ENCODE peak calls at places on chromosomes 3 and 15, in nine cellular contexts. One of them, this sample, is unnamed.
A peak's percentile ranks its signal among the peaks of the same experiment; 100 is the strongest.

GRCh38 chr3:49461443-49462171 is 8.5 kb upstream of the DAG1 start:
- DNase-seq in lower lobe of right lung: no peak
- DNase-seq in right atrium auricular region: no peak
- DNase-seq in choroid plexus epithelial cell: peak; percentile 63
- DNase-seq in heart left ventricle: no peak
- DNase-seq in ascending aorta: no peak
- DNase-seq in progenitor cell of endocrine pancreas: no peak
- DNase-seq in GM13976: peak; percentile 41
- DNase-seq in fibroblast of pulmonary artery: peak; percentile 51
- DNase-seq in this sample: no peak

GRCh38 chr3:134376385-134376765 is 2.1 kb upstream of the AMOTL2 start:
- DNase-seq in lower lobe of right lung: peak; percentile 43
- DNase-seq in right atrium auricular region: peak; percentile 50
- DNase-seq in choroid plexus epithelial cell: no peak
- DNase-seq in heart left ventricle: no peak
- DNase-seq in ascending aorta: peak; percentile 50
- DNase-seq in progenitor cell of endocrine pancreas: no peak
- DNase-seq in GM13976: no peak
- DNase-seq in fibroblast of pulmonary artery: no peak
- DNase-seq in this sample: no peak

GRCh38 chr3:150775001-150775599 is 12.1 kb upstream of the SIAH2 start:
- DNase-seq in lower lobe of right lung: no peak
- DNase-seq in right atrium auricular region: no peak
- DNase-seq in choroid plexus epithelial cell: peak; percentile 68
- DNase-seq in heart left ventricle: no peak
- DNase-seq in ascending aorta: no peak
- DNase-seq in progenitor cell of endocrine pancreas: no peak
- DNase-seq in GM13976: no peak
- DNase-seq in fibroblast of pulmonary artery: peak; percentile 32
- DNase-seq in this sample: no peak

GRCh38 chr3:95319921-95320494 is 1257.1 kb downstream of the NSUN3 start:
- DNase-seq in lower lobe of right lung: no peak
- DNase-seq in right atrium auricular region: no peak
- DNase-seq in choroid plexus epithelial cell: peak; percentile 6
- DNase-seq in heart left ventricle: no peak
- DNase-seq in ascending aorta: no peak
- DNase-seq in progenitor cell of endocrine pancreas: no peak
- DNase-seq in GM13976: no peak
- DNase-seq in fibroblast of pulmonary artery: peak; percentile 7
- DNase-seq in this sample: no peak

GRCh38 chr15:79089890-79090486 is 592 bp downstream of the RASGRF1 start:
- DNase-seq in lower lobe of right lung: no peak
- DNase-seq in right atrium auricular region: peak; percentile 21
- DNase-seq in choroid plexus epithelial cell: no peak
- DNase-seq in heart left ventricle: no peak
- DNase-seq in ascending aorta: peak; percentile 52
- DNase-seq in progenitor cell of endocrine pancreas: no peak
- DNase-seq in GM13976: no peak
- DNase-seq in fibroblast of pulmonary artery: no peak
- DNase-seq in this sample: no peak

GRCh38 chr3:63872135-63872924 is 8.7 kb downstream of the ATXN7 start:
- DNase-seq in lower lobe of right lung: no peak
- DNase-seq in right atrium auricular region: no peak
- DNase-seq in choroid plexus epithelial cell: peak; percentile 83
- DNase-seq in heart left ventricle: no peak
- DNase-seq in ascending aorta: no peak
- DNase-seq in progenitor cell of endocrine pancreas: no peak
- DNase-seq in GM13976: no peak
- DNase-seq in fibroblast of pulmonary artery: peak; percentile 72
- DNase-seq in this sample: no peak

GRCh38 chr15:58546635-58547627 is 115.1 kb downstream of the LIPC start:
- DNase-seq in lower lobe of right lung: no peak
- DNase-seq in right atrium auricular region: peak; percentile 77
- DNase-seq in choroid plexus epithelial cell: peak; percentile 79
- DNase-seq in heart left ventricle: peak; percentile 68
- DNase-seq in ascending aorta: peak; percentile 88
- DNase-seq in progenitor cell of endocrine pancreas: no peak
- DNase-seq in GM13976: no peak
- DNase-seq in fibroblast of pulmonary artery: peak; percentile 91
- DNase-seq in this sample: no peak

GRCh38 chr3:138567403-138567802 is 26.7 kb downstream of the CEP70 start:
- DNase-seq in lower lobe of right lung: no peak
- DNase-seq in right atrium auricular region: no peak
- DNase-seq in choroid plexus epithelial cell: no peak
- DNase-seq in heart left ventricle: no peak
- DNase-seq in ascending aorta: no peak
- DNase-seq in progenitor cell of endocrine pancreas: no peak
- DNase-seq in GM13976: no peak
- DNase-seq in fibroblast of pulmonary artery: no peak
- DNase-seq in this sample: no peak

DNA sequence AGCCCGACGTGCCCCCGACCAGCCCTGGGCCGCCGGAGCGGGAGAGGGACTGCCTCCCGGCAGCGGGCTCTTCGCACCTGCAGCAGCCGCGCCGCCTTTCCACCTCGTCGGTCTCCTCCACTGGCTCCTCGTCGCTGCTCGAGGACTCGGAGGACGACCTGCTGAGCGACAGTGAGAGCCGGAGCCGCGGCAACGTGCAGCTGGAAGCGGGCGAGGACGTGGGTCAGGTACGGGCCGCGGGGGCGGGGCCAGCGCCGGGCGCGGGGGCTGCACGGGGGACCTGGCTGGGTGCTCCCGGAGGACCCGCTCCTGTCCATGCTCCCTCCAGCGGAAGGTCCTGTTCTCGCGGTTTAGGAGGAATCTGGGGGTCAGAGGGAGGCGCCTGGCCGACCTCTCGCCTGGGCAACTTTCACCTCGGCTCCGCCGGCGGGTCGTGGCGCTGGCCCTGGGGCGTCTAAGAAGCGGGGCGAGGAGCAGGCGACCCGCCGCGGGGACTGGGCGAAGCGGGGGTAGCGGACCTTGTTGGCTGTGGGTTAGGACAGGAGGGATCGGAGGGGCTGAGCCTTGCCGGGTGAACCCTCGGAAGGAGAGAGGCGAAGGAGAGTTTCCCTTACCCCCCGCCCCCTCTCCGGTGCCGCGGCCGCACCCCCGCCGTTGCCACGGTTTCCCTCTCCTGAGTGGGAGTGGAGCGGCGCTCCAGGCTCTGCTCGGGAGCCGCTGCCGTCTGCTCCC is 682 bp downstream of the ITPKA start:
- DNase-seq in lower lobe of right lung: peak; percentile 55
- DNase-seq in right atrium auricular region: no peak
- DNase-seq in choroid plexus epithelial cell: no peak
- DNase-seq in heart left ventricle: no peak
- DNase-seq in ascending aorta: no peak
- DNase-seq in progenitor cell of endocrine pancreas: peak; percentile 52
- DNase-seq in GM13976: peak; percentile 68
- DNase-seq in fibroblast of pulmonary artery: no peak
- DNase-seq in this sample: no peak
- TF ChIP-seq CTCF in lower lobe of right lung: no peak
- TF ChIP-seq CTCF in right atrium auricular region: no peak
- TF ChIP-seq CTCF in choroid plexus epithelial cell: no peak
- TF ChIP-seq CTCF in heart left ventricle: no peak
- TF ChIP-seq CTCF in ascending aorta: no peak
- TF ChIP-seq CTCF in progenitor cell of endocrine pancreas: peak; percentile 25
- TF ChIP-seq CTCF in GM13976: no peak
- TF ChIP-seq CTCF in fibroblast of pulmonary artery: no peak
- TF ChIP-seq CTCF in this sample: no peak

GRCh38 chr3:40930131-40930538 is 269.2 kb upstream of the CTNNB1 start:
- DNase-seq in lower lobe of right lung: peak; percentile 81
- DNase-seq in right atrium auricular region: no peak
- DNase-seq in choroid plexus epithelial cell: peak; percentile 43
- DNase-seq in heart left ventricle: no peak
- DNase-seq in ascending aorta: no peak
- DNase-seq in progenitor cell of endocrine pancreas: no peak
- DNase-seq in GM13976: no peak
- DNase-seq in fibroblast of pulmonary artery: peak; percentile 2
- DNase-seq in this sample: no peak
- TF ChIP-seq CTCF in lower lobe of right lung: peak; percentile 16
- TF ChIP-seq CTCF in right atrium auricular region: no peak
- TF ChIP-seq CTCF in choroid plexus epithelial cell: peak; percentile 46
- TF ChIP-seq CTCF in heart left ventricle: no peak
- TF ChIP-seq CTCF in ascending aorta: no peak
- TF ChIP-seq CTCF in progenitor cell of endocrine pancreas: no peak
- TF ChIP-seq CTCF in GM13976: no peak
- TF ChIP-seq CTCF in fibroblast of pulmonary artery: peak; percentile 2
- TF ChIP-seq CTCF in this sample: no peak

GRCh38 chr15:40754883-40755815 is at the start of gene RMDN3:
- DNase-seq in lower lobe of right lung: peak; percentile 96
- DNase-seq in right atrium auricular region: peak; percentile 91
- DNase-seq in choroid plexus epithelial cell: peak; percentile 90
- DNase-seq in heart left ventricle: peak; percentile 93
- DNase-seq in ascending aorta: peak; percentile 95
- DNase-seq in progenitor cell of endocrine pancreas: peak; percentile 90
- DNase-seq in GM13976: peak; percentile 98
- DNase-seq in fibroblast of pulmonary artery: peak; percentile 92
- DNase-seq in this sample: peak; percentile 90
- TF ChIP-seq CTCF in lower lobe of right lung: no peak
- TF ChIP-seq CTCF in right atrium auricular region: no peak
- TF ChIP-seq CTCF in choroid plexus epithelial cell: no peak
- TF ChIP-seq CTCF in heart left ventricle: no peak
- TF ChIP-seq CTCF in ascending aorta: peak; percentile 17
- TF ChIP-seq CTCF in progenitor cell of endocrine pancreas: no peak
- TF ChIP-seq CTCF in GM13976: no peak
- TF ChIP-seq CTCF in fibroblast of pulmonary artery: no peak
- TF ChIP-seq CTCF in this sample: no peak

DNA sequence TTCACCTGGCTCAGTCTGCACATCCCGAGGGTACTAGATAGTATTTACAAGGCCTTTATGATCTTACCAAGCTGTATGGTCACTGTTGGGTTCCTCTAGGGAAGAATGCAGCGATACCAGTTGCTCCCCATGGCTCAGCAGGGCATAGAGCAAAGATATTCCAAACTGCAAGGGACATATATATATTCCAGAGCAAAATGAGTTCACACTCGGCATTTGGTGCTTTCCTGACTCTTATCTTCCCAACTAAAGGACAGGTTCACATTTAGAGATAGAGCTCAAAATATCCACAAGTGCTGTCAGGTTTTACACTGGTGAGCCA is 3.5 kb upstream of the SPG11 start:
- DNase-seq in lower lobe of right lung: no peak
- DNase-seq in right atrium auricular region: no peak
- DNase-seq in choroid plexus epithelial cell: no peak
- DNase-seq in heart left ventricle: no peak
- DNase-seq in ascending aorta: no peak
- DNase-seq in progenitor cell of endocrine pancreas: no peak
- DNase-seq in GM13976: no peak
- DNase-seq in fibroblast of pulmonary artery: no peak
- DNase-seq in this sample: no peak
- TF ChIP-seq CTCF in lower lobe of right lung: no peak
- TF ChIP-seq CTCF in right atrium auricular region: no peak
- TF ChIP-seq CTCF in choroid plexus epithelial cell: no peak
- TF ChIP-seq CTCF in heart left ventricle: no peak
- TF ChIP-seq CTCF in ascending aorta: no peak
- TF ChIP-seq CTCF in progenitor cell of endocrine pancreas: no peak
- TF ChIP-seq CTCF in GM13976: no peak
- TF ChIP-seq CTCF in fibroblast of pulmonary artery: no peak
- TF ChIP-seq CTCF in this sample: no peak

DNA sequence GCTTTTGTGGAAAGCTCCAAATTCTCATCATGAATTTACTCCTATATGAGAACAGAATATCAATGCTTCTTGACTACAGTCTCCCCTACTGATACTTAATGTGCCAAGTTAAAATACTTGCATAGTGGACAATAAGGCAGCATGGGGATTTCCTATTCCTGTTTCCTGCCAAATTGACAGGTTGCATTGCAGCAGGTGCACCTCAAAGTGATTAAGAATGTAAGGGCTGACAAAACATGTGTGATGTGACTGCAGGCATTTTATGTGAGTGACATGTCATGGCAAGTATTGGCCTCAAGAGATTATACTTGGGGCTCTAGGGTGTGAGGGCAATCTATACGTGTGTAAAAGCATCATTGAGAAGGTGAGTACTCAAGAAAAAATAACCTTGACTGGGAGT is 15.1 kb downstream of the NAALADL2 start:
- DNase-seq in lower lobe of right lung: no peak
- DNase-seq in right atrium auricular region: no peak
- DNase-seq in choroid plexus epithelial cell: no peak
- DNase-seq in heart left ventricle: no peak
- DNase-seq in ascending aorta: no peak
- DNase-seq in progenitor cell of endocrine pancreas: no peak
- DNase-seq in GM13976: no peak
- DNase-seq in fibroblast of pulmonary artery: no peak
- DNase-seq in this sample: no peak
- TF ChIP-seq CTCF in lower lobe of right lung: no peak
- TF ChIP-seq CTCF in right atrium auricular region: no peak
- TF ChIP-seq CTCF in choroid plexus epithelial cell: no peak
- TF ChIP-seq CTCF in heart left ventricle: no peak
- TF ChIP-seq CTCF in ascending aorta: no peak
- TF ChIP-seq CTCF in progenitor cell of endocrine pancreas: no peak
- TF ChIP-seq CTCF in GM13976: no peak
- TF ChIP-seq CTCF in fibroblast of pulmonary artery: no peak
- TF ChIP-seq CTCF in this sample: no peak

GRCh38 chr3:58288011-58288728 is 17.9 kb upstream of the RPP14 start:
- DNase-seq in lower lobe of right lung: no peak
- DNase-seq in right atrium auricular region: no peak
- DNase-seq in choroid plexus epithelial cell: peak; percentile 20
- DNase-seq in heart left ventricle: no peak
- DNase-seq in ascending aorta: no peak
- DNase-seq in progenitor cell of endocrine pancreas: no peak
- DNase-seq in GM13976: no peak
- DNase-seq in fibroblast of pulmonary artery: no peak
- DNase-seq in this sample: no peak
- TF ChIP-seq CTCF in lower lobe of right lung: no peak
- TF ChIP-seq CTCF in right atrium auricular region: no peak
- TF ChIP-seq CTCF in choroid plexus epithelial cell: peak; percentile 36
- TF ChIP-seq CTCF in heart left ventricle: no peak
- TF ChIP-seq CTCF in ascending aorta: no peak
- TF ChIP-seq CTCF in progenitor cell of endocrine pancreas: no peak
- TF ChIP-seq CTCF in GM13976: no peak
- TF ChIP-seq CTCF in fibroblast of pulmonary artery: no peak
- TF ChIP-seq CTCF in this sample: no peak

DNA sequence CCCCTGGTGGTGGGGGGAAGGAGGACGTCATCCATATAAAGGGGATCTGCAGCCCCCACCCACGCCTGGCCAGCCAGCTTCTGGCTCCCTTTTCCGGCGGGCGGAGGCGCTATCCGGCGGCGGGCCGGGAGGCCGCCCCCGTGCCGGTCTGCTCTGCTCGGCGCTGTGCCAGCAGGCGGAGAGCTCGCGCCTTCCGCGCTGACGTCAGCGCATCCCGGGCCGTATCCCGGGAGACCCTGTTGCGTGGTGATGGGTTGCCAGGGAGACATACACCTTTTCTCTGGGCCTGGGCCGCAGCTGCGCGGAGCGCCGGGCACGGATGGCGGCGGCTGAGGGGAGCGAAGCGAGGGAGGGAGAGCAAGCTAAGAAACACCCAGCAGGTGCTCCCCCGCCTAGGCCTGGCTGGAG is 1.1 kb downstream of the FAM131A start:
- DNase-seq in lower lobe of right lung: no peak
- DNase-seq in right atrium auricular region: peak; percentile 92
- DNase-seq in choroid plexus epithelial cell: peak; percentile 88
- DNase-seq in heart left ventricle: peak; percentile 91
- DNase-seq in ascending aorta: peak; percentile 95
- DNase-seq in progenitor cell of endocrine pancreas: peak; percentile 28
- DNase-seq in GM13976: no peak
- DNase-seq in fibroblast of pulmonary artery: peak; percentile 91
- DNase-seq in this sample: no peak
- TF ChIP-seq CTCF in lower lobe of right lung: no peak
- TF ChIP-seq CTCF in right atrium auricular region: no peak
- TF ChIP-seq CTCF in choroid plexus epithelial cell: no peak
- TF ChIP-seq CTCF in heart left ventricle: no peak
- TF ChIP-seq CTCF in ascending aorta: peak; percentile 18
- TF ChIP-seq CTCF in progenitor cell of endocrine pancreas: peak; percentile 14
- TF ChIP-seq CTCF in GM13976: no peak
- TF ChIP-seq CTCF in fibroblast of pulmonary artery: no peak
- TF ChIP-seq CTCF in this sample: peak; percentile 11